ENCODE peak calls at places on chromosomes 16 and 17, in four cellular contexts. V, W, D and E are unnamed samples. For H3K79me1, the result is how much of the 10 kb centered on the place peaks cover.

GRCh38 chr16:49977427-49977826 is 47.6 kb upstream of the CNEP1R1 start:
- DNase-seq in W (no peak), D (no peak), V (no peak), E (no peak)

GRCh38 chr17:5715478-5715877 is 131.2 kb upstream of the NLRP1 start:
- DNase-seq in V (no peak), W (no peak), D (no peak), E (no peak)

GRCh38 chr17:39618252-39618913 is 8.4 kb upstream of the PPP1R1B start:
- DNase-seq in W (no peak), D (no peak), V (no peak), E (no peak)

GRCh38 chr17:55825213-55825612 is 74.4 kb downstream of the PCTP start:
- DNase-seq in D (peak), V (no peak), W (no peak), E (no peak)

GRCh38 chr17:79907217-79907715 is 68.0 kb upstream of the CBX4 start:
- DNase-seq in V (no peak), D (no peak), W (no peak), E (no peak)

GRCh38 chr16:89031715-89032659 is 55.0 kb upstream of the CBFA2T3 start:
- DNase-seq in D (no peak), V (no peak), W (no peak), E (no peak)

GRCh38 chr16:79008869-79009179 is 591.7 kb downstream of the MAF start:
- DNase-seq in D (no peak), W (no peak), V (no peak), E (no peak)

GRCh38 chr17:50935201-50936124 is 69.3 kb upstream of the TOB1 start:
- DNase-seq in W (no peak), V (no peak), D (no peak), E (no peak)

GRCh38 chr16:50282010-50282538 is 15.7 kb downstream of the ADCY7 start:
- DNase-seq in D (no peak), V (no peak), W (no peak), E (no peak)

GRCh38 chr17:80169784-80170500 is at the start of gene CARD14:
- DNase-seq in V (no peak), D (no peak), W (no peak), E (peak)

GRCh38 chr16:2470234-2470601 is 879 bp upstream of the NTN3 start:
- DNase-seq in V (no peak), W (no peak), D (no peak), E (no peak)

GRCh38 chr17:10698116-10698818 is 873 bp downstream of the ADPRM start:
- DNase-seq in D (peak), V (peak), W (no peak), E (no peak)

GRCh38 chr17:75087558-75088453 is at the start of gene SLC16A5:
- DNase-seq in W (peak), V (peak), D (peak), E (peak)

GRCh38 chr17:44170499-44171201 is at the start of gene ASB16:
- DNase-seq in V (peak), D (peak), W (no peak), E (peak)

GRCh38 chr17:65588194-65588808 is 26.9 kb upstream of the AXIN2 start:
- DNase-seq in D (peak), V (no peak), W (no peak), E (no peak)

GRCh38 chr17:50022463-50023130 is 27.6 kb upstream of the DLX3 start:
- DNase-seq in V (peak), D (no peak), W (no peak), E (no peak)

GRCh38 chr16:69077251-69077650 is 28.2 kb upstream of the HAS3 start:
- DNase-seq in V (peak), D (no peak), W (no peak), E (no peak)

GRCh38 chr16:57478396-57479024 is 7.8 kb downstream of the DOK4 start:
- DNase-seq in W (no peak), D (no peak), V (no peak), E (no peak)

GRCh38 chr17:57772774-57773173 is 27.7 kb upstream of the CCDC182 start:
- DNase-seq in D (peak), V (no peak), W (no peak), E (no peak)
- H2BK5ac ChIP-seq in D (no peak), V (no peak), W (no peak), E (no peak)

DNA sequence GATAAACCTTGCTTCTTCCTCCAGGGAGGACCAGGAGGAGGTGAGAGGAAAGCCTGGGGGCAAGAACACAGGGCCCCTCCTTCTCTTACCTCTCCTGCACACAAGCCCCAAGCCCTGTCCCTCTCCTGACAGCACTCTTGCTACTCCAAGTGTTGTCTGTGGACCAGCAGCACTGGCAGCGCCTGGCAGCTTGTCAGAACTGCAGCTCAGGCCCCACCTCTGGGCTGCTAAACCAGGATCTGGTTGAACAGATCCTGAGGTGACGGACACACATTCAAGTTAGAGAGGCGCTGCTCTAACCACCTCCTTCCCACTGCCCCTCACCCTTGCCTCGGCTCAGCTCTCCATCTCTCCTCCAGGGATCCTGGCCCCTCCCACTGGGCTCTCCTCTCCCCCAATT is 56.5 kb downstream of the SRCIN1 start:
- DNase-seq in V (no peak), D (no peak), W (no peak), E (no peak)
- H4K5ac ChIP-seq in V (no peak), D (no peak), W (no peak), E (no peak)

GRCh38 chr17:81726004-81726403 is 13.9 kb downstream of the SLC25A10 start:
- DNase-seq in V (no peak), W (no peak), D (no peak), E (no peak)

GRCh38 chr17:81723651-81724209 is 11.6 kb downstream of the SLC25A10 start:
- DNase-seq in D (no peak), W (no peak), V (no peak), E (no peak)

GRCh38 chr17:81720267-81721071 is 8.4 kb downstream of the SLC25A10 start:
- DNase-seq in D (no peak), V (no peak), W (no peak), E (no peak)

GRCh38 chr17:81719410-81720266 is 7.6 kb downstream of the SLC25A10 start:
- DNase-seq in W (no peak), V (no peak), D (no peak), E (no peak)

GRCh38 chr17:81722184-81723120 is 10.4 kb downstream of the SLC25A10 start:
- DNase-seq in D (no peak), V (no peak), W (no peak), E (no peak)
- H3K79me1 ChIP-seq in D (under half), V (under half), W (under half), E (under half)

GRCh38 chr16:67202426-67202825 is 3.5 kb downstream of the ELMO3 start:
- DNase-seq in W (no peak), D (no peak), V (no peak), E (no peak)
- H2BK5ac ChIP-seq in W (no peak), D (no peak), V (no peak), E (no peak)

GRCh38 chr16:66262253-66263167 is 104.0 kb upstream of the CDH5 start:
- DNase-seq in W (no peak), D (no peak), V (peak), E (no peak)
- H4K5ac ChIP-seq in W (no peak), D (no peak), V (peak), E (no peak)

GRCh38 chr17:69672924-69673323 is 258.4 kb downstream of the MAP2K6 start:
- DNase-seq in V (peak), D (peak), W (no peak), E (no peak)
- H3K79me1 ChIP-seq in V (under half), D (under half), W (under half), E (under half)

DNA sequence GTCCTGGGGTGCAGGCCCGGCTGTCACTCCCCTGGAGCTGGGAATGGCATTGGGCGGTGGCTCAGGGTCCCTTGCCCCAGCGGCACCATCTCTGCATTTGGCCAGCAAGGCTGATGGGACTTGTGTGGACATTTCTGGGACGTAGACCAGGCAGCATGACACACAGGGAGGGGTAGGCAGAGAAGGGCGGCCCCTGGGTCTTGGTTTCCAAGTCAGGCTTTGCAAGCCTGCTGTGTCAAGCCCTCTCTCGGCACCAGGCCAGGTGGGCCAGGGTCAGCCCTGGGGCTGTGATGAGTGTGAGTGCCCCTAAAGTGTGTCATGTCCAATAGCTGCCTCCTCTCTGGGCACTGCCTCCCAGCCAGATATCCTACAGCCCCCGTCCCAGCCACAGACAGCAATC is 335.2 kb downstream of the SEC14L1 start:
- DNase-seq in V (no peak), W (no peak), D (no peak), E (no peak)
- H2BK5ac ChIP-seq in V (no peak), W (peak), D (no peak), E (no peak)

DNA sequence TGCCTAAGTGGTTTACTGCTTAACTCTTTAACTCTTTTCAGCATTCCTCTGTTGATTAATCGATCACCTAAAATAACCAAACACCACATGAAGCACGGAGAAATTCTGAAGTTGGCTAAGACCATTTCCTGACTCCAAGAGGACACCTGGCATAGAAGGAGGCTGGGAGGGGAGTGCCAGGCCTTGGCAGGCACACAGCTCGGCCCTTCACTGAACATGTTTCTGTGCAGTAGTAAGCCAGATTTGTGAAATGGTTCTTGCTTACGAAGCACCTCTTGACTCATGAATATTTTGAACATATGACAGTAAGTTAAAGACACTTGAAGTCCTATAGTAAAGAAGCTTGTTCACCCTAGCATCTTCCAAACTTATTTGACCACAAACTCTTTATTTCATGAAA is 82.3 kb downstream of the FOXL1 start:
- DNase-seq in D (no peak), W (no peak), V (no peak), E (no peak)
- H4K5ac ChIP-seq in D (no peak), W (no peak), V (no peak), E (no peak)

DNA sequence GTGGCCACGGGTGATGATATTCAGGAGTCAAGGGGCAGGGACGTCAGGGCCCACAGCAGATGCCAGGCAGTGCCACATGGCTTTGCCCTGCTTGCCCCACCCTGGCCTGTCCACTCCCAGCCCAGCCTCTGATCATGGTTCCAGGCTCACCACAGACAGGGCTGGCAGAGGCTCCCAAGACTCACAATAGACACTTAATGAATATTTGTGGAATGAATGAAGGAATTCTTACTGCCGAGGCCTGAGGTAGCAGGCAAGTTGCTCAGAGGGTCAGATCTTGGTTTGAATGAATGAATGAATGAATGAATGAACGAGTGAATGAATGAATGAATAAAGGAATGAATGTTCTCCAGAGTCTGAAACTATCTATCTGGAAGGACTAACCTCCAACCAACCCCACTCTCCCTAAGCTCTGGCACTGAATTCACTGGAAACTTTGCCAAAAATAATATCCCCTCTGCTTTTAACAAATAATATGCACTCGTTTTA is 60.9 kb downstream of the RAI1 start:
- DNase-seq in V (no peak), W (no peak), D (no peak), E (no peak)
- H3K79me1 ChIP-seq in V (under half), W (under half), D (under half), E (under half)